ENCODE peak calls at places on chromosome 21, in five cellular contexts. N is activated CD4-positive, alpha-beta T cell treated with anti-CD3 and anti-CD28 coated beads for 1 hour; J is CD8-positive, alpha-beta memory T cell; V is GM04504; W is Right ventricle myocardium superior. U is an unnamed sample.

GRCh38 chr21:27202301-27202700 is 235.4 kb upstream of the ADAMTS5 start:
- DNase-seq in V (no peak), W (no peak), N (no peak), J (no peak), U (no peak)

GRCh38 chr21:38597436-38597835 is 99.2 kb upstream of the ERG start:
- DNase-seq in W (no peak), N (no peak), J (no peak), V (no peak), U (no peak)

GRCh38 chr21:36321325-36322082 is 1.5 kb downstream of the MORC3 start:
- DNase-seq in N (no peak), J (no peak), W (no peak), V (no peak), U (peak)

GRCh38 chr21:42847726-42848125 is 31.6 kb downstream of the WDR4 start:
- DNase-seq in N (no peak), J (no peak), W (no peak), V (no peak), U (no peak)

GRCh38 chr21:37670883-37671282 is 245.4 kb downstream of the KCNJ6 start:
- DNase-seq in W (no peak), N (no peak), J (no peak), V (no peak), U (no peak)

GRCh38 chr21:38766987-38767722 is 38.6 kb upstream of the ETS2 start:
- DNase-seq in V (no peak), N (peak), W (no peak), J (peak), U (no peak)

GRCh38 chr21:45600248-45600647 is 43.3 kb upstream of the PCBP3 start:
- DNase-seq in V (no peak), W (no peak), J (no peak), N (no peak), U (no peak)

GRCh38 chr21:10272216-10272615 is 249.2 kb upstream of the TPTE start:
- DNase-seq in W (no peak), N (no peak), V (no peak), J (no peak), U (no peak)

GRCh38 chr21:15514073-15514946 is 215.5 kb upstream of the USP25 start:
- DNase-seq in N (peak), W (no peak), V (no peak), J (peak), U (no peak)

GRCh38 chr21:31538821-31539220 is 120.7 kb upstream of the SOD1 start:
- DNase-seq in W (no peak), J (no peak), V (no peak), N (no peak), U (no peak)

GRCh38 chr21:41873005-41873404 is 6.1 kb downstream of the PRDM15 start:
- DNase-seq in J (no peak), N (no peak), V (no peak), W (no peak), U (no peak)

GRCh38 chr21:41425954-41426655 is at the start of gene MX1:
- DNase-seq in J (peak), V (no peak), W (peak), N (peak), U (peak)

GRCh38 chr21:38918629-38919346 is 113.1 kb downstream of the ETS2 start:
- DNase-seq in V (no peak), W (no peak), N (no peak), J (no peak), U (no peak)

GRCh38 chr21:17578162-17578561 is 34.5 kb downstream of the BTG3 start:
- DNase-seq in V (no peak), N (no peak), J (no peak), W (no peak), U (no peak)

GRCh38 chr21:17769049-17769845 is 49.9 kb downstream of the C21orf91 start:
- DNase-seq in N (no peak), V (peak), J (no peak), W (no peak), U (no peak)